ENCODE peak calls at places on chromosomes 7 and 10, in four cellular contexts. One of them, this sample, is unnamed.

GRCh38 chr10:100999742-101000601 is at the start of gene LZTS2:
- DNase-seq in upper lobe of right lung: no peak
- DNase-seq in heart right ventricle: no peak
- DNase-seq in CD8-positive, alpha-beta T cell: no peak
- DNase-seq in this sample: no peak

GRCh38 chr10:52775132-52775647 is 2.6 kb upstream of the MBL2 start:
- DNase-seq in upper lobe of right lung: no peak
- DNase-seq in heart right ventricle: no peak
- DNase-seq in CD8-positive, alpha-beta T cell: no peak
- DNase-seq in this sample: no peak

GRCh38 chr7:114182837-114183236 is 231.8 kb upstream of the FOXP2 start:
- DNase-seq in upper lobe of right lung: no peak
- DNase-seq in heart right ventricle: no peak
- DNase-seq in CD8-positive, alpha-beta T cell: no peak
- DNase-seq in this sample: no peak

GRCh38 chr10:48231178-48231577 is 43.3 kb downstream of the FRMPD2 start:
- DNase-seq in upper lobe of right lung: no peak
- DNase-seq in heart right ventricle: no peak
- DNase-seq in CD8-positive, alpha-beta T cell: no peak
- DNase-seq in this sample: no peak

GRCh38 chr7:3968234-3968633 is 667.2 kb downstream of the SDK1 start:
- DNase-seq in upper lobe of right lung: no peak
- DNase-seq in heart right ventricle: no peak
- DNase-seq in CD8-positive, alpha-beta T cell: no peak
- DNase-seq in this sample: no peak

GRCh38 chr10:510415-510881 is 179.0 kb downstream of the DIP2C start:
- DNase-seq in upper lobe of right lung: peak; percentile 48
- DNase-seq in heart right ventricle: no peak
- DNase-seq in CD8-positive, alpha-beta T cell: no peak
- DNase-seq in this sample: no peak

GRCh38 chr10:71964669-71965515 is 697 bp downstream of the CHST3 start:
- DNase-seq in upper lobe of right lung: no peak
- DNase-seq in heart right ventricle: peak; percentile 63
- DNase-seq in CD8-positive, alpha-beta T cell: no peak
- DNase-seq in this sample: no peak

GRCh38 chr10:50993817-50994251 is 80.5 kb upstream of the PRKG1 start:
- DNase-seq in upper lobe of right lung: no peak
- DNase-seq in heart right ventricle: peak; percentile 38
- DNase-seq in CD8-positive, alpha-beta T cell: no peak
- DNase-seq in this sample: peak; percentile 67

GRCh38 chr10:71010730-71011129 is 122.4 kb upstream of the PCBD1 start:
- DNase-seq in upper lobe of right lung: no peak
- DNase-seq in heart right ventricle: no peak
- DNase-seq in CD8-positive, alpha-beta T cell: no peak
- DNase-seq in this sample: no peak

GRCh38 chr10:70997236-70997635 is 108.9 kb upstream of the PCBD1 start:
- DNase-seq in upper lobe of right lung: no peak
- DNase-seq in heart right ventricle: no peak
- DNase-seq in CD8-positive, alpha-beta T cell: no peak
- DNase-seq in this sample: no peak

GRCh38 chr7:124738639-124739038 is 27.0 kb downstream of the GPR37 start:
- DNase-seq in upper lobe of right lung: no peak
- DNase-seq in heart right ventricle: no peak
- DNase-seq in CD8-positive, alpha-beta T cell: no peak
- DNase-seq in this sample: no peak

GRCh38 chr7:22147113-22147512 is 201.4 kb upstream of the CDCA7L start:
- DNase-seq in upper lobe of right lung: no peak
- DNase-seq in heart right ventricle: no peak
- DNase-seq in CD8-positive, alpha-beta T cell: no peak
- DNase-seq in this sample: no peak

GRCh38 chr7:150947761-150948680 is 30.1 kb downstream of the KCNH2 start:
- DNase-seq in upper lobe of right lung: peak; percentile 41
- DNase-seq in heart right ventricle: no peak
- DNase-seq in CD8-positive, alpha-beta T cell: no peak
- DNase-seq in this sample: no peak

GRCh38 chr10:68790476-68790875 is 36.9 kb upstream of the STOX1 start:
- DNase-seq in upper lobe of right lung: no peak
- DNase-seq in heart right ventricle: no peak
- DNase-seq in CD8-positive, alpha-beta T cell: no peak
- DNase-seq in this sample: no peak

GRCh38 chr7:151225948-151226510 is 976 bp downstream of the ABCF2 start:
- DNase-seq in upper lobe of right lung: no peak
- DNase-seq in heart right ventricle: no peak
- DNase-seq in CD8-positive, alpha-beta T cell: no peak
- DNase-seq in this sample: no peak

GRCh38 chr10:99513061-99513460 is 19.7 kb upstream of the NKX2-3 start:
- DNase-seq in upper lobe of right lung: no peak
- DNase-seq in heart right ventricle: no peak
- DNase-seq in CD8-positive, alpha-beta T cell: no peak
- DNase-seq in this sample: no peak

GRCh38 chr7:138538518-138538917 is 78.5 kb downstream of the TRIM24 start:
- DNase-seq in upper lobe of right lung: no peak
- DNase-seq in heart right ventricle: no peak
- DNase-seq in CD8-positive, alpha-beta T cell: no peak
- DNase-seq in this sample: no peak

GRCh38 chr7:147578196-147578595 is 1012.4 kb upstream of the C7orf33 start:
- DNase-seq in upper lobe of right lung: no peak
- DNase-seq in heart right ventricle: no peak
- DNase-seq in CD8-positive, alpha-beta T cell: no peak
- DNase-seq in this sample: no peak

GRCh38 chr10:113045155-113046055 is 95.4 kb downstream of the TCF7L2 start:
- DNase-seq in upper lobe of right lung: peak; percentile 71
- DNase-seq in heart right ventricle: no peak
- DNase-seq in CD8-positive, alpha-beta T cell: no peak
- DNase-seq in this sample: peak; percentile 80

GRCh38 chr7:21912305-21912704 is 33.4 kb downstream of the CDCA7L start:
- DNase-seq in upper lobe of right lung: no peak
- DNase-seq in heart right ventricle: peak; percentile 76
- DNase-seq in CD8-positive, alpha-beta T cell: no peak
- DNase-seq in this sample: peak; percentile 71

GRCh38 chr10:241451-241850 is 106.2 kb downstream of the ZMYND11 start:
- DNase-seq in upper lobe of right lung: no peak
- DNase-seq in heart right ventricle: no peak
- DNase-seq in CD8-positive, alpha-beta T cell: no peak
- DNase-seq in this sample: no peak

GRCh38 chr10:88386204-88386877 is 196.8 kb downstream of the RNLS start:
- DNase-seq in upper lobe of right lung: no peak
- DNase-seq in heart right ventricle: no peak
- DNase-seq in CD8-positive, alpha-beta T cell: no peak
- DNase-seq in this sample: no peak

GRCh38 chr7:155785536-155785935 is 26.7 kb downstream of the SHH start:
- DNase-seq in upper lobe of right lung: no peak
- DNase-seq in heart right ventricle: no peak
- DNase-seq in CD8-positive, alpha-beta T cell: no peak
- DNase-seq in this sample: no peak

GRCh38 chr7:123460616-123461015 is 73.8 kb downstream of the IQUB start:
- DNase-seq in upper lobe of right lung: no peak
- DNase-seq in heart right ventricle: no peak
- DNase-seq in CD8-positive, alpha-beta T cell: no peak
- DNase-seq in this sample: no peak

GRCh38 chr10:77911535-77912123 is 14.9 kb downstream of the DLG5 start:
- DNase-seq in upper lobe of right lung: no peak
- DNase-seq in heart right ventricle: no peak
- DNase-seq in CD8-positive, alpha-beta T cell: no peak
- DNase-seq in this sample: no peak

GRCh38 chr7:99631311-99632109 is 14.8 kb downstream of the ZSCAN25 start:
- DNase-seq in upper lobe of right lung: no peak
- DNase-seq in heart right ventricle: peak; percentile 12
- DNase-seq in CD8-positive, alpha-beta T cell: no peak
- DNase-seq in this sample: no peak

GRCh38 chr10:114499120-114499519 is 94.8 kb upstream of the AFAP1L2 start:
- DNase-seq in upper lobe of right lung: no peak
- DNase-seq in heart right ventricle: no peak
- DNase-seq in CD8-positive, alpha-beta T cell: no peak
- DNase-seq in this sample: no peak

GRCh38 chr10:77844713-77845454 is 81.7 kb downstream of the DLG5 start:
- DNase-seq in upper lobe of right lung: no peak
- DNase-seq in heart right ventricle: no peak
- DNase-seq in CD8-positive, alpha-beta T cell: no peak
- DNase-seq in this sample: no peak

GRCh38 chr10:31875608-31876007 is 53.0 kb downstream of the ARHGAP12 start:
- DNase-seq in upper lobe of right lung: no peak
- DNase-seq in heart right ventricle: no peak
- DNase-seq in CD8-positive, alpha-beta T cell: no peak
- DNase-seq in this sample: no peak

GRCh38 chr10:133124357-133125211 is 35.4 kb upstream of the KNDC1 start:
- DNase-seq in upper lobe of right lung: peak; percentile 73
- DNase-seq in heart right ventricle: no peak
- DNase-seq in CD8-positive, alpha-beta T cell: no peak
- DNase-seq in this sample: no peak

GRCh38 chr7:18889436-18889835 is 228.0 kb downstream of the TWIST1 start:
- DNase-seq in upper lobe of right lung: no peak
- DNase-seq in heart right ventricle: no peak
- DNase-seq in CD8-positive, alpha-beta T cell: no peak
- DNase-seq in this sample: no peak

DNA sequence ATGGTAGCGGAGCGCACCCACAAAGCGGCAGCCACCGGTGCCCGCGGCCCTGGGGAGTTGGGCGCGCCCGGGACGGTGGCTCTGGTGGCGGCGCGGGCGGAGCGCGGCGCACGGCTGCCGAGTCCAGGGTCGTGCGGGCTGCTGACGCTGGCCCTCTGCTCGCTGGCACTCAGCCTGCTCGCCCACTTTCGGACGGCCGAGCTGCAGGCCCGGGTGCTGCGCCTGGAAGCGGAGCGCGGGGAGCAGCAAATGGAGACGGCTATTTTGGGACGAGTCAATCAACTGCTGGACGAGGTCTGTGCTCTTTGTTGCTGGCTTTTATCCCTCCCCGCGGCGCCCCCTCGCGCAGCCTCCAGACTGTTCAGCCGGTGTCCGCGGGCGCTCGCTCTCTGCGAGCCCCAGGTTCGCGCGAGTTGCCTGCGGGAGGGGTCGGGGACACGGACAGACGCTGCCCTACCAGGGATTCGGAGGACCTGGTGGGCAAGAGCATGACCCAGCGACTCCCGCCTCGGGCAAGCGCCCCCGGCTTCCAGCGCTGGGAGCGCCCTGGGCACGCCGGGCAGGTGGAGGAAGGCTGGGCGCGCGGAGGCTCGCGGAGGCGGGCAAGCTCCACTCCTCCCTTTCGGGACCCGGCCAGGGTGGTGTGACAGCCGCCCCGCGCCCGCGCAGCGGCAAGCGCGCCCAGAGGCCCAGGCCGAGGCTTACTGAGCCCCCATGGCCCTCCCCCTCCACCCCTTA is 887 bp downstream of the COL13A1 start:
- DNase-seq in upper lobe of right lung: no peak
- DNase-seq in heart right ventricle: peak; percentile 55
- DNase-seq in CD8-positive, alpha-beta T cell: no peak
- DNase-seq in this sample: no peak
- TF ChIP-seq CTCF in upper lobe of right lung: peak; percentile 20
- TF ChIP-seq CTCF in heart right ventricle: no peak
- TF ChIP-seq CTCF in CD8-positive, alpha-beta T cell: no peak
- TF ChIP-seq CTCF in this sample: peak; percentile 47

DNA sequence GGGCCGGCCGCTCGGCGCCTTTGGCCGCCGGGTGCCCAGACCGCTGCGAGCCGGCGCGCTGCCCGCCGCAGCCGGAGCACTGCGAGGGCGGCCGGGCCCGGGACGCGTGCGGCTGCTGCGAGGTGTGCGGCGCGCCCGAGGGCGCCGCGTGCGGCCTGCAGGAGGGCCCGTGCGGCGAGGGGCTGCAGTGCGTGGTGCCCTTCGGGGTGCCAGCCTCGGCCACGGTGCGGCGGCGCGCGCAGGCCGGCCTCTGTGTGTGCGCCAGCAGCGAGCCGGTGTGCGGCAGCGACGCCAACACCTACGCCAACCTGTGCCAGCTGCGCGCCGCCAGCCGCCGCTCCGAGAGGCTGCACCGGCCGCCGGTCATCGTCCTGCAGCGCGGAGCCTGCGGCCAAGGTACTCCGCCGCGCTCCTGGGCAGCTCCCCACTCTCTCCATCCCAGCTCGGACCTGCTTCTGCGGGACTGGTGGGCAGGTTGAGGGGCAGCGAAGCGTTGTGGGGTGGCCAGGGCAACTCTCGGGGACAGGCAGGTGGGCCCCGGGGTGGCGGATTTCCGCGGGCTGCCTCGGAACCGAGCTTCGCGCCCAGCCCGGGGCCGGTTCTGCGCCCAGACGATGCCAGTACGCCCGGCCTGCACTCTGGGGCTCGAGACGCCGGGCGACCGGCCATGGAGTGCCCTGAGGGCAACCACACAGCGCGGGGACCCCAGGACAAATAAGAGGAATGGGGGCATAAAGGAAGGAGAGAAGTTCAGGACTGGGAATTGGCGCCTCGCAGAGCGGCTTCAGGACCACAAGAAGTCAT is 578 bp downstream of the HTRA1 start:
- DNase-seq in upper lobe of right lung: peak; percentile 77
- DNase-seq in heart right ventricle: no peak
- DNase-seq in CD8-positive, alpha-beta T cell: no peak
- DNase-seq in this sample: no peak
- H3K27me3 ChIP-seq in upper lobe of right lung: no peaks in the 10 kb centered on the region
- H3K27me3 ChIP-seq in heart right ventricle: no peaks in the 10 kb centered on the region
- H3K27me3 ChIP-seq in CD8-positive, alpha-beta T cell: peaks cover 21% of the 10 kb centered on the region
- H3K27me3 ChIP-seq in this sample: peaks cover 10% of the 10 kb centered on the region

GRCh38 chr7:95476904-95477594 is 8.7 kb upstream of the ASB4 start:
- DNase-seq in upper lobe of right lung: no peak
- DNase-seq in heart right ventricle: peak; percentile 45
- DNase-seq in CD8-positive, alpha-beta T cell: peak; percentile 21
- DNase-seq in this sample: no peak

GRCh38 chr7:95481768-95482167 is 4.0 kb upstream of the ASB4 start:
- DNase-seq in upper lobe of right lung: no peak
- DNase-seq in heart right ventricle: no peak
- DNase-seq in CD8-positive, alpha-beta T cell: no peak
- DNase-seq in this sample: no peak

GRCh38 chr7:95479992-95480624 is 5.6 kb upstream of the ASB4 start:
- DNase-seq in upper lobe of right lung: no peak
- DNase-seq in heart right ventricle: no peak
- DNase-seq in CD8-positive, alpha-beta T cell: no peak
- DNase-seq in this sample: no peak

GRCh38 chr7:95476072-95476845 is 9.5 kb upstream of the ASB4 start:
- DNase-seq in upper lobe of right lung: no peak
- DNase-seq in heart right ventricle: no peak
- DNase-seq in CD8-positive, alpha-beta T cell: no peak
- DNase-seq in this sample: no peak

GRCh38 chr7:95478139-95479037 is 7.4 kb upstream of the ASB4 start:
- DNase-seq in upper lobe of right lung: no peak
- DNase-seq in heart right ventricle: peak; percentile 14
- DNase-seq in CD8-positive, alpha-beta T cell: no peak
- DNase-seq in this sample: no peak
- TF ChIP-seq CTCF in upper lobe of right lung: peak; percentile 48
- TF ChIP-seq CTCF in heart right ventricle: peak; percentile 45
- TF ChIP-seq CTCF in CD8-positive, alpha-beta T cell: no peak
- TF ChIP-seq CTCF in this sample: peak; percentile 41

GRCh38 chr10:131816941-131817700 is 83.7 kb upstream of the PPP2R2D start:
- DNase-seq in upper lobe of right lung: no peak
- DNase-seq in heart right ventricle: no peak
- DNase-seq in CD8-positive, alpha-beta T cell: no peak
- DNase-seq in this sample: no peak

GRCh38 chr10:131817866-131818509 is 82.8 kb upstream of the PPP2R2D start:
- DNase-seq in upper lobe of right lung: no peak
- DNase-seq in heart right ventricle: no peak
- DNase-seq in CD8-positive, alpha-beta T cell: no peak
- DNase-seq in this sample: no peak

GRCh38 chr10:131814567-131815290 is 86.1 kb upstream of the PPP2R2D start:
- DNase-seq in upper lobe of right lung: peak; percentile 46
- DNase-seq in heart right ventricle: no peak
- DNase-seq in CD8-positive, alpha-beta T cell: no peak
- DNase-seq in this sample: no peak

GRCh38 chr10:131815366-131816156 is 85.2 kb upstream of the PPP2R2D start:
- DNase-seq in upper lobe of right lung: no peak
- DNase-seq in heart right ventricle: no peak
- DNase-seq in CD8-positive, alpha-beta T cell: no peak
- DNase-seq in this sample: no peak

GRCh38 chr10:131816157-131816775 is 84.5 kb upstream of the PPP2R2D start:
- DNase-seq in upper lobe of right lung: no peak
- DNase-seq in heart right ventricle: no peak
- DNase-seq in CD8-positive, alpha-beta T cell: no peak
- DNase-seq in this sample: no peak
- H3K27me3 ChIP-seq in upper lobe of right lung: peaks cover 5% of the 10 kb centered on the region
- H3K27me3 ChIP-seq in heart right ventricle: peaks cover 14% of the 10 kb centered on the region
- H3K27me3 ChIP-seq in CD8-positive, alpha-beta T cell: no peaks in the 10 kb centered on the region
- H3K27me3 ChIP-seq in this sample: no peaks in the 10 kb centered on the region

This sample was measured in BJ.